ENCODE peak calls at places on chromosomes 16 and 17, in four cellular contexts. Q is AG08395, G is cardiac fibroblast, S is mesendoderm. W is an unnamed sample.

GRCh38 chr16:22117666-22118065 is 25.3 kb downstream of the VWA3A start:
- DNase-seq in Q (no peak), G (no peak), S (no peak), W (no peak)

GRCh38 chr17:44374306-44375195 is 10.9 kb upstream of the FAM171A2 start:
- DNase-seq in Q (no peak), G (no peak), S (peak; percentile 90), W (peak; percentile 90)

GRCh38 chr17:5592382-5592781 is 8.1 kb upstream of the NLRP1 start:
- DNase-seq in Q (peak; percentile 65), G (peak; percentile 68), S (peak; percentile 70), W (no peak)

GRCh38 chr16:79982356-79982755 is 381.8 kb upstream of the MAF start:
- DNase-seq in Q (no peak), G (no peak), S (no peak), W (no peak)

GRCh38 chr17:37701424-37702020 is 43.3 kb downstream of the HNF1B start:
- DNase-seq in Q (no peak), G (peak; percentile 21), S (peak; percentile 47), W (no peak)

GRCh38 chr16:2371421-2371820 is 30.9 kb upstream of the ABCA3 start:
- DNase-seq in Q (no peak), G (no peak), S (no peak), W (no peak)

GRCh38 chr17:42971589-42971988 is 7.3 kb upstream of the AARSD1 start:
- DNase-seq in Q (no peak), G (no peak), S (no peak), W (no peak)

GRCh38 chr17:74770498-74771318 is 5.4 kb downstream of the NAT9 start:
- DNase-seq in Q (peak; percentile 50), G (peak; percentile 40), S (peak; percentile 77), W (peak; percentile 90)

GRCh38 chr17:73879987-73880386 is 235.7 kb upstream of the SDK2 start:
- DNase-seq in Q (no peak), G (no peak), S (no peak), W (no peak)

GRCh38 chr17:72591500-72592241 is 470.9 kb downstream of the SOX9 start:
- DNase-seq in Q (peak; percentile 15), G (peak; percentile 41), S (peak; percentile 14), W (peak; percentile 74)

GRCh38 chr17:82611140-82612058 is 36.8 kb downstream of the WDR45B start:
- DNase-seq in Q (peak; percentile 33), G (peak; percentile 53), S (no peak), W (peak; percentile 65)

GRCh38 chr17:58054641-58055040 is 28.6 kb upstream of the DYNLL2 start:
- DNase-seq in Q (no peak), G (no peak), S (no peak), W (no peak)

GRCh38 chr17:49016775-49017463 is 19.7 kb downstream of the IGF2BP1 start:
- DNase-seq in Q (peak; percentile 88), G (peak; percentile 65), S (no peak), W (peak; percentile 60)

W was measured in islet precursor cell.